ENCODE peak calls at places on chromosome 18, in four cellular contexts. One of them, this sample, is unnamed.

GRCh38 chr18:13624563-13625237 is 101.7 kb downstream of the FAM210A start:
- DNase-seq in RWPE1: no peak
- DNase-seq in stimulated activated CD4-positive, alpha-beta T cell treated with anti-CD3 and anti-CD28 coated beads, TNF-alpha, amount 100 ng/mL, for 4 hours: no peak
- DNase-seq in lower lobe of right lung: no peak
- DNase-seq in this sample: no peak

GRCh38 chr18:36960038-36960437 is 131.1 kb downstream of the KIAA1328 start:
- DNase-seq in RWPE1: no peak
- DNase-seq in stimulated activated CD4-positive, alpha-beta T cell treated with anti-CD3 and anti-CD28 coated beads, TNF-alpha, amount 100 ng/mL, for 4 hours: no peak
- DNase-seq in lower lobe of right lung: no peak
- DNase-seq in this sample: no peak

GRCh38 chr18:13831864-13832508 is 8.0 kb downstream of the MC5R start:
- DNase-seq in RWPE1: peak
- DNase-seq in stimulated activated CD4-positive, alpha-beta T cell treated with anti-CD3 and anti-CD28 coated beads, TNF-alpha, amount 100 ng/mL, for 4 hours: no peak
- DNase-seq in lower lobe of right lung: no peak
- DNase-seq in this sample: no peak

GRCh38 chr18:51643483-51643882 is 446.0 kb upstream of the MEX3C start:
- DNase-seq in RWPE1: no peak
- DNase-seq in stimulated activated CD4-positive, alpha-beta T cell treated with anti-CD3 and anti-CD28 coated beads, TNF-alpha, amount 100 ng/mL, for 4 hours: no peak
- DNase-seq in lower lobe of right lung: no peak
- DNase-seq in this sample: no peak

GRCh38 chr18:58208207-58208944 is 164.3 kb downstream of the NEDD4L start:
- DNase-seq in RWPE1: no peak
- DNase-seq in stimulated activated CD4-positive, alpha-beta T cell treated with anti-CD3 and anti-CD28 coated beads, TNF-alpha, amount 100 ng/mL, for 4 hours: no peak
- DNase-seq in lower lobe of right lung: no peak
- DNase-seq in this sample: no peak

GRCh38 chr18:22551536-22552151 is 133.9 kb upstream of the CTAGE1 start:
- DNase-seq in RWPE1: peak
- DNase-seq in stimulated activated CD4-positive, alpha-beta T cell treated with anti-CD3 and anti-CD28 coated beads, TNF-alpha, amount 100 ng/mL, for 4 hours: no peak
- DNase-seq in lower lobe of right lung: no peak
- DNase-seq in this sample: no peak

GRCh38 chr18:13217466-13217961 is 1.0 kb upstream of the LDLRAD4 start:
- DNase-seq in RWPE1: no peak
- DNase-seq in stimulated activated CD4-positive, alpha-beta T cell treated with anti-CD3 and anti-CD28 coated beads, TNF-alpha, amount 100 ng/mL, for 4 hours: peak
- DNase-seq in lower lobe of right lung: peak
- DNase-seq in this sample: peak

GRCh38 chr18:41338341-41338740 is 616.7 kb upstream of the PIK3C3 start:
- DNase-seq in RWPE1: no peak
- DNase-seq in stimulated activated CD4-positive, alpha-beta T cell treated with anti-CD3 and anti-CD28 coated beads, TNF-alpha, amount 100 ng/mL, for 4 hours: no peak
- DNase-seq in lower lobe of right lung: no peak
- DNase-seq in this sample: no peak

GRCh38 chr18:7221424-7222155 is 9.3 kb upstream of the LRRC30 start:
- DNase-seq in RWPE1: peak
- DNase-seq in stimulated activated CD4-positive, alpha-beta T cell treated with anti-CD3 and anti-CD28 coated beads, TNF-alpha, amount 100 ng/mL, for 4 hours: no peak
- DNase-seq in lower lobe of right lung: no peak
- DNase-seq in this sample: no peak